ENCODE peak calls at places on chromosomes 3 and 15, in six cellular contexts. Y is ovary, K is ELR, J is amniotic stem cell, N is type B pancreatic cell, P is body of pancreas. E is an unnamed sample.

GRCh38 chr15:44584162-44584749 is 47.3 kb downstream of the EIF3J start:
- DNase-seq in Y (no peak), K (peak), J (no peak), N (no peak), P (peak), E (peak)

GRCh38 chr15:57213783-57214366 is 162.4 kb upstream of the CGNL1 start:
- DNase-seq in Y (no peak), K (peak), J (no peak), N (no peak), P (no peak), E (no peak)

GRCh38 chr15:98815207-98815606 is 166.9 kb downstream of the IGF1R start:
- DNase-seq in Y (no peak), K (no peak), J (no peak), N (no peak), P (no peak), E (peak)

GRCh38 chr3:12998648-12999047 is 74.6 kb downstream of the IQSEC1 start:
- DNase-seq in Y (no peak), K (no peak), J (no peak), N (no peak), P (no peak), E (no peak)

GRCh38 chr3:115245899-115246298 is 98.8 kb upstream of the ZBTB20 start:
- DNase-seq in Y (no peak), K (no peak), J (no peak), N (no peak), P (no peak), E (no peak)

GRCh38 chr15:67148196-67148701 is 82.8 kb downstream of the SMAD3 start:
- DNase-seq in Y (no peak), K (peak), J (no peak), N (no peak), P (no peak), E (no peak)

GRCh38 chr15:50358805-50359204 is 3.8 kb upstream of the GABPB1 start:
- DNase-seq in Y (no peak), K (peak), J (no peak), N (no peak), P (no peak), E (no peak)

GRCh38 chr3:114454592-114455251 is 160.9 kb downstream of the TIGIT start:
- DNase-seq in Y (peak), K (peak), J (no peak), N (no peak), P (no peak), E (no peak)

GRCh38 chr15:25886498-25887140 is 23.5 kb upstream of the ATP10A start:
- DNase-seq in Y (no peak), K (no peak), J (no peak), N (no peak), P (no peak), E (no peak)

GRCh38 chr15:57403007-57403406 is 26.7 kb downstream of the CGNL1 start:
- DNase-seq in Y (no peak), K (no peak), J (no peak), N (no peak), P (no peak), E (no peak)

GRCh38 chr3:98750520-98750919 is 12.6 kb upstream of the ST3GAL6 start:
- DNase-seq in Y (no peak), K (peak), J (no peak), N (no peak), P (no peak), E (no peak)

GRCh38 chr15:91866371-91866905 is 12.9 kb downstream of the SLCO3A1 start:
- DNase-seq in Y (peak), K (no peak), J (no peak), N (no peak), P (no peak), E (peak)

GRCh38 chr3:169633789-169634188 is 29.7 kb downstream of the MECOM start:
- DNase-seq in Y (no peak), K (no peak), J (no peak), N (no peak), P (no peak), E (no peak)

GRCh38 chr3:63655519-63655918 is 3.0 kb downstream of the SNTN start:
- DNase-seq in Y (no peak), K (peak), J (peak), N (no peak), P (no peak), E (no peak)

GRCh38 chr3:100103558-100104441 is 10.5 kb downstream of the FILIP1L start:
- DNase-seq in Y (no peak), K (peak), J (no peak), N (no peak), P (peak), E (no peak)

GRCh38 chr15:53558384-53558783 is 201.1 kb downstream of the WDR72 start:
- DNase-seq in Y (no peak), K (no peak), J (no peak), N (no peak), P (no peak), E (no peak)

GRCh38 chr3:123644358-123644757 is 59.5 kb upstream of the HACD2 start:
- DNase-seq in Y (no peak), K (no peak), J (no peak), N (no peak), P (no peak), E (no peak)

GRCh38 chr3:113910966-113911365 is 36.8 kb upstream of the ZDHHC23 start:
- DNase-seq in Y (no peak), K (no peak), J (no peak), N (no peak), P (no peak), E (no peak)

GRCh38 chr3:112531358-112531781 is 30.4 kb downstream of the ATG3 start:
- DNase-seq in Y (no peak), K (peak), J (no peak), N (no peak), P (no peak), E (no peak)

E was measured in ureter.